ENCODE peak calls at places on chromosomes 4 and X, in seven cellular contexts. Z, X, L, C, S, E and U are unnamed samples.

GRCh38 chrX:10620121-10620699 is at the start of gene MID1:
- DNase-seq in Z (peak; percentile 83), X (peak; percentile 54), L (peak; percentile 80), C (peak; percentile 64), S (no peak), E (peak; percentile 71), U (peak; percentile 87)

GRCh38 chr4:26048378-26048882 is 134.4 kb downstream of the SMIM20 start:
- DNase-seq in Z (peak; percentile 80), X (no peak), L (peak; percentile 65), C (no peak), S (no peak), E (no peak), U (peak; percentile 96)

GRCh38 chrX:2664497-2664896 is 26.6 kb upstream of the CD99 start:
- DNase-seq in Z (no peak), X (no peak), L (peak; percentile 67), C (no peak), S (no peak), E (no peak), U (no peak)

GRCh38 chr4:40205259-40206198 is 8.7 kb downstream of the RHOH start:
- DNase-seq in Z (no peak), X (no peak), L (no peak), C (no peak), S (no peak), E (no peak), U (no peak)

GRCh38 chr4:120299631-120300030 is 233.0 kb upstream of the MAD2L1 start:
- DNase-seq in Z (no peak), X (no peak), L (no peak), C (no peak), S (no peak), E (no peak), U (no peak)

GRCh38 chr4:119211856-119212250 is 660 bp upstream of the USP53 start:
- DNase-seq in Z (no peak), X (no peak), L (no peak), C (no peak), S (no peak), E (no peak), U (no peak)

GRCh38 chr4:122775987-122776836 is 43.7 kb downstream of the BBS12 start:
- DNase-seq in Z (no peak), X (no peak), L (no peak), C (no peak), S (no peak), E (no peak), U (no peak)

GRCh38 chr4:25452081-25452480 is 75.0 kb downstream of the ANAPC4 start:
- DNase-seq in Z (no peak), X (no peak), L (no peak), C (no peak), S (no peak), E (no peak), U (no peak)

GRCh38 chrX:78104447-78105176 is 564 bp downstream of the PGK1 start:
- DNase-seq in Z (peak; percentile 77), X (peak; percentile 56), L (no peak), C (peak; percentile 59), S (no peak), E (no peak), U (peak; percentile 17)

GRCh38 chrX:17758382-17758781 is 21.1 kb downstream of the SCML1 start:
- DNase-seq in Z (no peak), X (no peak), L (no peak), C (no peak), S (no peak), E (no peak), U (no peak)

GRCh38 chr4:174996079-174996478 is 77.9 kb downstream of the ADAM29 start:
- DNase-seq in Z (no peak), X (no peak), L (no peak), C (no peak), S (no peak), E (no peak), U (no peak)

GRCh38 chr4:181018472-181018871 is 1224.7 kb upstream of the TENM3 start:
- DNase-seq in Z (no peak), X (no peak), L (no peak), C (no peak), S (no peak), E (no peak), U (no peak)

DNA sequence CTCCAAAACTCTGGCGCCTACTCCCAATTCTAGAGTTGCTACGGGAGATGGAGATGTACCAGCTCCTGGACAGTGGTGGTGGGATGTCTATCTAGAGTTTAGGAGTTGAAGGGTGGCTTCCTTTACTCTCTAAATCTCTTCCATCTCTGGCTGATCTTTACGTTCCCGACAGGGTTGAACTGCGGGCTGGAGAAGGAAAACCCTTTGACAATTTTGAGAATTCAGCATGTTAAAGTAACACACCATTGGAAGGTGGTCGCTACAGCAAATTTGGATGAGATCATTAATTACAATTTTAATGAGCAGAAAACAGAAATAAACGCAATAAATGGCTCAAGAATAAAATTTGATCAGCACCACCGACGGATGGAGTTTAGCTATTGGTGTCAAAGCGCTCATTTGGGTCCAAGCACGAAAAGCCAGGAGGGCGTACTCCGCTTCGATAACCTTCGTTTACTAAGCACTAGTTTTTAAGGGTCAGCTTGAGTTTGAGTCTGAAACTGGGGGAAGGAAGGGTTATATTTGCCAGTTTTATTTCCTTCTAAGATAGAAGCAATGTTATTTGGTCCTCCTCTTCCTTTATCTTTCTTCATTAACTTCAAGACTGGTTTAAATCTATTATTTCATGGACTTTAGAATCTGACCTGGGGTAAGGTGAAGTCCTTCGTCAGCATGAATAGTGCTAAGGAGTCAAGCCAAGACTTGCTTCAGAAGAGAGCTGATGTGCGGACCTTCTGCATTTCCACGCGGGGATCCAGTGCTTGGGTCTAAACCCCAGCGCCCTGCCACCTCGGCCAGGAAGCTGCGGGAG is 1.5 kb upstream of the NKX6-1 start:
- DNase-seq in Z (no peak), X (no peak), L (no peak), C (no peak), S (no peak), E (no peak), U (no peak)
- H3K27me3 ChIP-seq in Z (no peaks in the 10 kb centered on the region), X (peaks cover 100% of the 10 kb centered on the region), L (peaks cover 37% of the 10 kb centered on the region), C (no peaks in the 10 kb centered on the region), S (peaks cover 93% of the 10 kb centered on the region), E (peaks cover 79% of the 10 kb centered on the region), U (peaks cover 96% of the 10 kb centered on the region)

GRCh38 chr4:1460967-1461868 is 55.0 kb upstream of the NKX1-1 start:
- DNase-seq in Z (no peak), X (peak; percentile 14), L (no peak), C (no peak), S (no peak), E (no peak), U (no peak)
- H3K27me3 ChIP-seq in Z (no peaks in the 10 kb centered on the region), X (peaks cover 3% of the 10 kb centered on the region), L (peaks cover 52% of the 10 kb centered on the region), C (no peaks in the 10 kb centered on the region), S (peaks cover 37% of the 10 kb centered on the region), E (peaks cover 84% of the 10 kb centered on the region), U (peaks cover 31% of the 10 kb centered on the region)

DNA sequence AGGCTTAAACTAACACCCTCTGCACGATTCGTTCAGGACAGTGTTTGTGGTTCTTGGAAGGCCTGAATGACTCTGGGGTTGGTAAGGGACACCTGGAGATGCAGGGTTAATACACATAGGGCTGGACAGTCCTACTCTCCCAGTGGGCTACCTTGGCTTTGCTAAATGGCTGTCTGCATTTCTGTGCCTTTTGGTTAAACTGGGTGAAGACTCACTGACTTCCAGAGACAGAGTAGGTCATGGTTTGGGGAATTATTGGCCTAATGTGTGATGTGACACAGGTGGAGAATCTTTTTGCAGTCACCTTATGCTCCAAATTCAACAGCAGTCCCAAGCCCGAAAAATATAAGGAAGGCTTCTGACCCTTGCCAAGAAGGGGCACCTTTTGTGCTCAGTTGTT is 10.5 kb downstream of the POU4F2 start:
- DNase-seq in Z (no peak), X (no peak), L (no peak), C (no peak), S (no peak), E (no peak), U (no peak)
- H3K27me3 ChIP-seq in Z (no peaks in the 10 kb centered on the region), X (peaks cover 90% of the 10 kb centered on the region), L (peaks cover 80% of the 10 kb centered on the region), C (no peaks in the 10 kb centered on the region), S (peaks cover 84% of the 10 kb centered on the region), E (peaks cover 100% of the 10 kb centered on the region), U (peaks cover 100% of the 10 kb centered on the region)

GRCh38 chrX:130084651-130085237 is 25.6 kb downstream of the ELF4 start:
- DNase-seq in Z (no peak), X (no peak), L (no peak), C (no peak), S (no peak), E (no peak), U (no peak)

GRCh38 chrX:130083656-130084382 is 26.5 kb downstream of the ELF4 start:
- DNase-seq in Z (no peak), X (no peak), L (no peak), C (no peak), S (no peak), E (no peak), U (no peak)

GRCh38 chrX:130081421-130082045 is 28.8 kb downstream of the ELF4 start:
- DNase-seq in Z (no peak), X (no peak), L (no peak), C (no peak), S (no peak), E (no peak), U (no peak)

GRCh38 chrX:130082244-130083106 is 27.8 kb downstream of the ELF4 start:
- DNase-seq in Z (peak; percentile 82), X (no peak), L (no peak), C (no peak), S (peak; percentile 37), E (no peak), U (no peak)

DNA sequence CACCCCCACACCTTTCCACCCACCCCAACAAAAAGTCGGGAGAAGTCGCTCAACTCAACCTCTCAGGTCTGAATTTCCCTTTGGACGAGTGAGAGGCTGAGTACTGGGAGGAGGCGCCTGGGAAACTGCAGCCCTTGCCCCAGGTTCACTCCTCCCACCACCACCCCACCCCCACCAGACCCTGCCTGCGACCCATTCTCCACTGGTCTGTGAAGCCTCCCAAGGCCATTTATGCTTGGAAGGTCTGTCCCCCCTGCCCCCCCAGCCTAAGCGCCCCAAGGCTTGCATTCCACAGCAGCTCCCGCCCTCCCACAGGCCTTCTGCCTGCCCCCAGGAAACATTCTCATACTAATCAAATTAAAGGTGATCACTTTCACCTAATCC is 27.2 kb downstream of the ELF4 start:
- DNase-seq in Z (no peak), X (no peak), L (no peak), C (no peak), S (no peak), E (no peak), U (no peak)
- H3K27me3 ChIP-seq in Z (no peaks in the 10 kb centered on the region), X (peaks cover 3% of the 10 kb centered on the region), L (no peaks in the 10 kb centered on the region), C (no peaks in the 10 kb centered on the region), S (no peaks in the 10 kb centered on the region), E (peaks cover 2% of the 10 kb centered on the region), U (no peaks in the 10 kb centered on the region)

GRCh38 chrX:107228486-107228819 is 22.0 kb downstream of the DNAAF6 start:
- DNase-seq in Z (no peak), X (no peak), L (no peak), C (no peak), S (no peak), E (no peak), U (no peak)
- H3K27me3 ChIP-seq in Z (no peaks in the 10 kb centered on the region), X (peaks cover 21% of the 10 kb centered on the region), L (no peaks in the 10 kb centered on the region), C (no peaks in the 10 kb centered on the region), S (no peaks in the 10 kb centered on the region), E (no peaks in the 10 kb centered on the region), U (no peaks in the 10 kb centered on the region)